ENCODE peak calls at places on chromosomes 11 and 22, in four cellular contexts. Z is HepG2, G is A549, K is GM12878. A is an unnamed sample.
A peak's percentile ranks its signal among the peaks of the same experiment; 100 is the strongest.

GRCh38 chr11:128406365-128406706 is 181.0 kb downstream of the ETS1 start:
- ATAC-seq in Z (no peak), G (no peak), K (no peak), A (no peak)

GRCh38 chr11:131002145-131002544 is 85.9 kb upstream of the SNX19 start:
- ATAC-seq in G (no peak), K (no peak), Z (no peak), A (no peak)

GRCh38 chr22:42857845-42858481 is 890 bp upstream of the ARFGAP3 start:
- ATAC-seq in K (no peak), Z (no peak), G (no peak), A (no peak)

GRCh38 chr11:46315783-46316563 is 31.3 kb upstream of the DGKZ start:
- ATAC-seq in G (peak; percentile 17), Z (peak; percentile 43), K (peak; percentile 7), A (no peak)

GRCh38 chr11:68816917-68817419 is 24.7 kb downstream of the CPT1A start:
- ATAC-seq in Z (no peak), G (no peak), K (no peak), A (no peak)

GRCh38 chr11:63680842-63681207 is 475 bp upstream of the RTN3 start:
- ATAC-seq in G (peak; percentile 6), Z (no peak), K (peak; percentile 10), A (peak; percentile 20)

GRCh38 chr11:32008879-32009548 is 81.9 kb upstream of the RCN1 start:
- ATAC-seq in K (no peak), Z (no peak), G (no peak), A (no peak)

GRCh38 chr11:86978247-86978646 is 23.1 kb upstream of the FZD4 start:
- ATAC-seq in G (no peak), Z (no peak), K (no peak), A (peak; percentile 76)

GRCh38 chr11:42770444-42771065 is 541.2 kb upstream of the API5 start:
- ATAC-seq in G (peak; percentile 52), Z (peak; percentile 69), K (peak; percentile 90), A (no peak)

DNA sequence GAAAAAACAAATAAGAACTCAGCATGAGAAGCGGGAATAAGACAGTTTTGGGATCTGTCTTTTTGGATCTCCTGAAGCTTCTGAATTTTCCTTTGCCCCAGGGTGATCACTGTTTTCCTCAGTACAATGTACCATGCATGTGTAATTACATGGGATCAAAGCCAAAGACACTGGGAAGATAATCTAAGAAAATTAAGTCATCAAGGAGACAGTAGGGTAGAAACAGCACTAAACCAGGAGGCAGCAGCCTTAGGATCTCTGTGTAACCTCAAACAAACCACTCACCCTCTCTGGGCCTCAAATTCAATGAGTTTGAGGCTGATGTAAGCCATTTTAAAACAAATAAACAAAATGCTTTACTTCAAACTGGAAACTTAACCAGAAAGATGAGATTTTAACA is 77.1 kb downstream of the RAB30 start:
- ATAC-seq in Z (no peak), G (no peak), K (no peak), A (no peak)
- H3K4me1 ChIP-seq in Z (peaks cover 37% of the 10 kb centered on the region), G (no peaks in the 10 kb centered on the region), K (peaks cover 43% of the 10 kb centered on the region), A (peaks cover 4% of the 10 kb centered on the region)

GRCh38 chr22:39927544-39927943 is 26.7 kb downstream of the GRAP2 start:
- ATAC-seq in Z (peak; percentile 64), G (no peak), K (no peak), A (no peak)
- TF ChIP-seq EP300 in Z (no peak), G (no peak), K (no peak), A (no peak)

DNA sequence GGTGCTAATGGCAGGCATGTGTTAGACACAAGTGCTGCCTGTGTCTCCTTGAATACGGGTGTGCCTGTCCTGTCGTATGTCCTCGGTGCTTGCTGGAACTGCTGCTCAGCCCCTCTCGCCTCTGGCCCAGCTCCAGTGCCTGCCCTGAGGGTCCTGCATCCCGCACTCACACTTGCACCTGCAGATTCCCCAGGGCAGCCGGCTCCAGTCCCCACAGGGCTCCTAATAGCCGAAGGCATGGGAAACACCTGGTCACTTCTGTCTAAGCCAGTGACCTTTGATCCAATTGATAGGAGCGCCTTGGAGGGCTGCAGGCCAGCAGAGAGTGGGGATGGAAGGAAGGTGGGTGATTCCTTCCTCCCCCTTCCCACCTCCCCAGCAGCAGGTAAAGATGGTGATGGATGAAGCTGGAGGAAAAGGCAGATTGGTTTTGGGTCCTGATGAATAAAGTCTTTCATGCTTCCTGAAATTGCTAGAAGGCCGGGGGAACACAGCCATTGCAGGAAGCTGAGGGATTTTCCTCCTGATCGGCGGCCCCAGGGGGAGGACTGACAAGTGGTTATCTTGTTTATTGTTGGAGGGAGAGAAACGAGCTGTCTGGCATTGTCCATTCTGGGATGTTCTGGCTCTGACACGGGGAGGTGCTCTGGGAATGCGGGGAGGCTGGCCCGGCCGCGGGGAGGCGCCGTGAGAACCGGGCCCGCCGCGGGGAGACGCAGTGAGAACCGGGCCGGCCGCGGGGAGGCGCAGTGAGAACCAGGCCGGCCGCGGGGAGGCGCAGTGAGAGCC is 110.9 kb upstream of the B3GAT1 start:
- ATAC-seq in K (no peak), G (no peak), Z (no peak), A (no peak)
- H3K4me1 ChIP-seq in K (no peaks in the 10 kb centered on the region), G (no peaks in the 10 kb centered on the region), Z (no peaks in the 10 kb centered on the region), A (no peaks in the 10 kb centered on the region)

DNA sequence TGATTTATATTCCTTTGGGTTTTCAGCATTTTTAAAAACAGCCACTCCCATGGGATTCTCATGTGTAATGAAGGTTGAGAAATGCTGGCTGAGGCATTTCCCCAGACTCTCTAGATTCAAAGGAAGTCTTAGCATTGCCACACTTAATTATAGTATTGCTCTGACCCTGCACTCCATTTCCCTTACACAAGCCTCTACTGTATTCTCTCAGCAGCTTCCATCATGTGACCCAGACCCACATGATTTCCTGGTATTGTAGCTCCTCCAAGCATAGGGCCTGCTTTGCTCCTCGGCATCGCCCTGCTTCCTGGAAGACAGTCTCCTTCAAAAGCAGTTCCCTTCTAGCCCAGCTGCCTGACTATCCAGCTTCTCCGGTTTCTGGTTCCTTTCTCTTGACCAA is 261.5 kb downstream of the LARGE1 start:
- ATAC-seq in Z (no peak), G (no peak), K (no peak), A (peak; percentile 86)
- TF ChIP-seq EP300 in Z (no peak), G (no peak), K (no peak), A (no peak)